ENCODE peak calls at places on chromosomes 3 and 15, in four cellular contexts. K is stomach, R is M059J, I is T-helper 2 cell. B is an unnamed sample.
A peak's percentile ranks its signal among the peaks of the same experiment; 100 is the strongest.

GRCh38 chr3:110414851-110415250 is 656.8 kb upstream of the NECTIN3 start:
- DNase-seq in R (peak; percentile 92), K (no peak), I (no peak), B (no peak)

GRCh38 chr15:49962044-49962602 is 156.9 kb downstream of the ATP8B4 start:
- DNase-seq in I (no peak), R (no peak), K (no peak), B (no peak)

GRCh38 chr3:48273594-48274211 is 32.8 kb downstream of the ZNF589 start:
- DNase-seq in R (peak; percentile 53), I (peak; percentile 28), K (peak; percentile 57), B (peak; percentile 60)

GRCh38 chr3:133412511-133413165 is 12.8 kb downstream of the BFSP2 start:
- DNase-seq in I (no peak), R (no peak), K (no peak), B (no peak)

GRCh38 chr3:179702271-179702947 is 49.6 kb downstream of the USP13 start:
- DNase-seq in K (no peak), R (no peak), I (no peak), B (no peak)

GRCh38 chr3:159796226-159796625 is 192.4 kb upstream of the IL12A start:
- DNase-seq in I (no peak), R (peak; percentile 68), K (no peak), B (no peak)

GRCh38 chr3:66863205-66864135 is 134.6 kb upstream of the KBTBD8 start:
- DNase-seq in K (no peak), I (no peak), R (no peak), B (no peak)

GRCh38 chr15:77480859-77481258 is 60.2 kb downstream of the HMG20A start:
- DNase-seq in R (no peak), K (no peak), I (no peak), B (no peak)

GRCh38 chr3:39168156-39168780 is 14.9 kb upstream of the CSRNP1 start:
- DNase-seq in R (no peak), K (no peak), I (no peak), B (no peak)

GRCh38 chr3:143822374-143822773 is 25.9 kb downstream of the SLC9A9 start:
- DNase-seq in R (no peak), K (no peak), I (no peak), B (peak; percentile 60)

GRCh38 chr15:21260966-21261395 is 179.3 kb downstream of the POTEB3 start:
- DNase-seq in K (no peak), R (no peak), I (no peak), B (no peak)

GRCh38 chr3:15361494-15362214 is 29.3 kb upstream of the SH3BP5 start:
- DNase-seq in R (peak; percentile 56), I (no peak), K (no peak), B (peak; percentile 19)

GRCh38 chr3:197364410-197365071 is 66.1 kb upstream of the DLG1 start:
- DNase-seq in K (peak; percentile 16), R (peak; percentile 57), I (no peak), B (no peak)

GRCh38 chr3:51408813-51409212 is 17.7 kb downstream of the RBM15B start:
- DNase-seq in K (no peak), I (no peak), R (no peak), B (no peak)

GRCh38 chr15:79778378-79778990 is 118.3 kb downstream of the MTHFS start:
- DNase-seq in K (no peak), R (no peak), I (no peak), B (no peak)

GRCh38 chr15:40047413-40048154 is 8.6 kb upstream of the SRP14 start:
- DNase-seq in R (peak; percentile 84), I (no peak), K (peak; percentile 47), B (no peak)

GRCh38 chr3:82088749-82089148 is 327.3 kb upstream of the GBE1 start:
- DNase-seq in I (no peak), K (no peak), R (no peak), B (no peak)

GRCh38 chr15:69945729-69946128 is 152.0 kb downstream of the TLE3 start:
- DNase-seq in K (no peak), I (no peak), R (no peak), B (no peak)

GRCh38 chr3:34421762-34422161 is 623.3 kb downstream of the PDCD6IP start:
- DNase-seq in I (no peak), R (no peak), K (no peak), B (no peak)

GRCh38 chr3:8997151-8997550 is 33.9 kb upstream of the RAD18 start:
- DNase-seq in R (no peak), K (no peak), I (no peak), B (no peak)

GRCh38 chr3:69239063-69239462 is 116.7 kb upstream of the LMOD3 start:
- DNase-seq in I (no peak), R (no peak), K (no peak), B (no peak)